ENCODE peak calls at places on chromosomes 13 and 19, in ten cellular contexts. A is uterus, F is heart left ventricle, S is NB4, T is body of pancreas, Q is A549, U is tibial nerve, N is ovary, Z is adrenal gland, Y is HCT116. J is an unnamed sample.

GRCh38 chr19:6211632-6212402 is 68.0 kb downstream of the MLLT1 start:
- DNase-seq in T (no peak), N (peak), Y (no peak), A (no peak), Z (no peak), F (peak), Q (no peak), U (no peak), S (no peak), J (no peak)

GRCh38 chr19:379796-380195 is 29.2 kb downstream of the C2CD4C start:
- DNase-seq in N (no peak), S (no peak), Q (no peak), F (peak), A (no peak), Z (no peak), U (no peak), Y (no peak), T (no peak), J (no peak)

GRCh38 chr13:60591348-60591747 is 194.3 kb downstream of the TDRD3 start:
- DNase-seq in S (peak), Q (no peak), F (no peak), U (no peak), T (no peak), Y (no peak), Z (no peak), A (no peak), N (no peak), J (peak)

GRCh38 chr13:46386996-46387851 is at the start of gene RUBCNL:
- DNase-seq in S (peak), U (no peak), T (peak), Y (peak), N (no peak), Z (peak), F (peak), Q (no peak), A (peak), J (no peak)

GRCh38 chr19:47494211-47494547 is 10.2 kb upstream of the KPTN start:
- DNase-seq in Y (no peak), S (no peak), Z (no peak), F (peak), A (no peak), N (no peak), Q (no peak), T (no peak), U (no peak), J (no peak)

GRCh38 chr19:44570603-44570983 is 41.1 kb upstream of the CEACAM20 start:
- DNase-seq in S (no peak), N (no peak), Z (no peak), F (no peak), T (no peak), U (no peak), Y (no peak), Q (no peak), A (no peak), J (no peak)

GRCh38 chr19:42191855-42192254 is 25.6 kb downstream of the DEDD2 start:
- DNase-seq in Q (peak), U (no peak), Z (no peak), Y (peak), N (no peak), T (no peak), S (no peak), F (no peak), A (no peak), J (peak)

GRCh38 chr13:33918199-33918932 is 100.4 kb downstream of the RFC3 start:
- DNase-seq in Z (peak), A (no peak), T (no peak), Q (no peak), N (no peak), U (no peak), F (no peak), S (peak), Y (no peak), J (peak)

GRCh38 chr19:3890590-3890989 is 10.1 kb downstream of the ATCAY start:
- DNase-seq in U (no peak), Y (no peak), Q (no peak), T (no peak), N (no peak), S (no peak), A (no peak), F (no peak), Z (no peak), J (no peak)

GRCh38 chr13:98755116-98755515 is 2.6 kb upstream of the SLC15A1 start:
- DNase-seq in T (no peak), Z (no peak), A (no peak), F (no peak), S (no peak), N (no peak), Y (no peak), U (no peak), Q (no peak), J (no peak)

GRCh38 chr13:76812206-76812882 is 73.9 kb downstream of the KCTD12 start:
- DNase-seq in T (peak), A (peak), Z (peak), Y (no peak), F (peak), U (peak), S (no peak), Q (no peak), N (no peak), J (no peak)

GRCh38 chr13:51980918-51981317 is 30.3 kb downstream of the ATP7B start:
- DNase-seq in U (no peak), Q (no peak), Y (no peak), Z (no peak), F (no peak), A (no peak), S (no peak), N (no peak), T (no peak), J (no peak)

GRCh38 chr19:54448774-54449700 is at the start of gene LENG8:
- DNase-seq in T (peak), U (peak), Z (peak), Q (peak), S (peak), F (peak), Y (peak), A (peak), N (peak), J (peak)

GRCh38 chr13:22198001-22198400 is 527.1 kb downstream of the FGF9 start:
- DNase-seq in Z (peak), Y (no peak), F (no peak), N (no peak), A (no peak), S (no peak), U (no peak), T (peak), Q (no peak), J (no peak)

GRCh38 chr19:31255174-31255862 is 93.9 kb downstream of the TSHZ3 start:
- DNase-seq in T (no peak), Z (no peak), A (no peak), N (no peak), Y (no peak), Q (no peak), S (no peak), U (no peak), F (no peak), J (no peak)

GRCh38 chr19:4425531-4425930 is 23.1 kb downstream of the CHAF1A start:
- DNase-seq in T (no peak), Q (no peak), Y (no peak), U (no peak), S (no peak), F (no peak), A (no peak), Z (no peak), N (no peak), J (no peak)

GRCh38 chr13:19959141-19959830 is 759 bp downstream of the ZMYM2 start:
- DNase-seq in Z (peak), S (peak), A (peak), N (peak), U (peak), F (peak), T (peak), Y (peak), Q (peak), J (peak)

GRCh38 chr19:53870485-53870844 is 2.8 kb downstream of the MYADM start:
- DNase-seq in A (no peak), U (no peak), Z (no peak), F (no peak), Y (no peak), T (peak), N (no peak), S (peak), Q (no peak), J (no peak)

GRCh38 chr19:10919352-10920287 is 8.8 kb downstream of the YIPF2 start:
- DNase-seq in Q (no peak), N (no peak), F (no peak), T (peak), S (no peak), A (no peak), Y (no peak), Z (no peak), U (no peak), J (no peak)
- TF ChIP-seq POLR2A in Q (no peak), N (no peak), F (no peak), T (no peak), S (no peak), A (no peak), Y (no peak), Z (no peak), U (no peak), J (no peak)

GRCh38 chr19:58520257-58520599 is 618 bp upstream of the ZBTB45 start:
- DNase-seq in T (no peak), Q (no peak), Y (no peak), S (no peak), A (no peak), Z (no peak), U (no peak), F (no peak), N (no peak), J (no peak)

GRCh38 chr19:58519355-58520256 is at the start of gene ZBTB45:
- DNase-seq in S (peak), Q (peak), U (peak), N (peak), Y (peak), F (peak), Z (peak), A (peak), T (peak), J (peak)

GRCh38 chr19:58518261-58519086 is 1.1 kb downstream of the ZBTB45 start:
- DNase-seq in T (no peak), A (no peak), U (no peak), S (peak), N (no peak), Q (no peak), Y (no peak), F (no peak), Z (no peak), J (no peak)

GRCh38 chr19:58516964-58517833 is 2.4 kb downstream of the ZBTB45 start:
- DNase-seq in Y (no peak), Q (no peak), T (no peak), A (no peak), F (peak), Z (no peak), N (no peak), U (no peak), S (no peak), J (no peak)

GRCh38 chr19:58519087-58519354 is 589 bp downstream of the ZBTB45 start:
- DNase-seq in F (peak), T (peak), Z (peak), N (peak), U (peak), Y (no peak), S (peak), Q (peak), A (peak), J (peak)
- TF ChIP-seq POLR2A in F (no peak), T (no peak), Z (no peak), N (no peak), U (no peak), Y (no peak), S (no peak), Q (no peak), A (no peak), J (peak)

GRCh38 chr19:35141627-35142401 is 1.2 kb upstream of the FXYD7 start:
- DNase-seq in N (peak), S (no peak), Q (no peak), A (no peak), U (no peak), Z (no peak), Y (no peak), T (peak), F (no peak), J (no peak)

GRCh38 chr19:35140898-35141626 is 2.0 kb upstream of the FXYD7 start:
- DNase-seq in Q (peak), N (peak), T (peak), Y (peak), Z (peak), F (peak), A (peak), U (peak), S (peak), J (peak)

GRCh38 chr19:35138305-35138799 is 272 bp upstream of the FXYD1 start:
- DNase-seq in Z (no peak), F (peak), T (peak), Y (no peak), Q (no peak), A (peak), N (peak), S (no peak), U (peak), J (no peak)

GRCh38 chr19:35140207-35140897 is 1.7 kb downstream of the FXYD1 start:
- DNase-seq in Z (no peak), S (no peak), T (no peak), Q (no peak), U (no peak), N (peak), Y (no peak), F (no peak), A (no peak), J (no peak)

DNA sequence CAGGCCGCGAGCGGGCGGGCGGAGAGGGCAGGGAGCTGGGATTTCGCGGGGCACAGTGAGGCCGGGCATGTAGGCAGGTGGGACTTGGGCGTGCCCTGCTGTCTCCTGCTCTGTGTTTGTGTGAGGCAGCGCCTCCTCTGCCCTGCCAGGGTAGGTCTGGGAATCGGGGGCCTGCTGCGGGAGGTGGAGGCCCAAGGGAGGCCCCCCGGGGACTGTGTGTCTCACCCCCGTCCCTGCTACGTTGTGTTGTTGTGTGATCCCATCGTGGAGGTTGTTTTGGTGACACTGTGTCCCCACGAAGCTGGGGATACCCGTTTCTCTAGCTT is 957 bp downstream of the FXYD1 start:
- DNase-seq in T (no peak), N (no peak), Q (no peak), A (no peak), F (no peak), S (no peak), U (no peak), Y (no peak), Z (no peak), J (no peak)
- TF ChIP-seq POLR2A in T (no peak), N (no peak), Q (no peak), A (no peak), F (peak), S (no peak), U (peak), Y (no peak), Z (no peak), J (no peak)

DNA sequence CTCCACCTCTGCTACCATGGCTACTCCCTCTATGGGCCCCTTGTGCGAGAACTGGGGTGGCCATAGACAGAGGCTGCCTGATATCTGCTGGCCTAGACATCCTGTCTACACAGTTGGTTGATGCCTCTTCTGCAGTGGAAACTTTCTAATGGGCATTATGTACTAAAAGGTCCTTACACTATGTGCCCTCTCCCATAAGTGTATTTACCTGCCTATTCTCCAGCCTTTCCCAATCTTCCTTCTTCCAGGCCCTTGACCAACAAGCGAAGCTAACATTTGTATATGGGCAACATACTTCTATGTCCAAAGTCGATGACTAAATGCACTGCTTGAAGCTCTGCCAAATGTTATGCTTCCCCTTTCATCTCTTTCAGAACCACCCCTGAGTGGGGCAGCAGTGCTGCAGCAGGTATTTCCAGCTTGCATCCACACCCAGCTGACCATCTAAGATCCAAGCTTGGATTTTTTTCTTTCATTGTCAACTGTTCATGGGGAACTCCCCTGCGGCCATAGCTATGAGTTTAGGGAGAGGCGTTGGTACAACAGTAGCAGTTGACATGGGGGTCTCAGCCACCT is 5.4 kb upstream of the RNF6 start:
- DNase-seq in T (no peak), F (no peak), A (no peak), S (no peak), N (no peak), Z (no peak), U (no peak), Y (no peak), Q (no peak), J (no peak)
- TF ChIP-seq POLR2A in T (no peak), F (no peak), A (no peak), S (no peak), N (no peak), Z (no peak), U (no peak), Y (no peak), Q (no peak), J (no peak)

DNA sequence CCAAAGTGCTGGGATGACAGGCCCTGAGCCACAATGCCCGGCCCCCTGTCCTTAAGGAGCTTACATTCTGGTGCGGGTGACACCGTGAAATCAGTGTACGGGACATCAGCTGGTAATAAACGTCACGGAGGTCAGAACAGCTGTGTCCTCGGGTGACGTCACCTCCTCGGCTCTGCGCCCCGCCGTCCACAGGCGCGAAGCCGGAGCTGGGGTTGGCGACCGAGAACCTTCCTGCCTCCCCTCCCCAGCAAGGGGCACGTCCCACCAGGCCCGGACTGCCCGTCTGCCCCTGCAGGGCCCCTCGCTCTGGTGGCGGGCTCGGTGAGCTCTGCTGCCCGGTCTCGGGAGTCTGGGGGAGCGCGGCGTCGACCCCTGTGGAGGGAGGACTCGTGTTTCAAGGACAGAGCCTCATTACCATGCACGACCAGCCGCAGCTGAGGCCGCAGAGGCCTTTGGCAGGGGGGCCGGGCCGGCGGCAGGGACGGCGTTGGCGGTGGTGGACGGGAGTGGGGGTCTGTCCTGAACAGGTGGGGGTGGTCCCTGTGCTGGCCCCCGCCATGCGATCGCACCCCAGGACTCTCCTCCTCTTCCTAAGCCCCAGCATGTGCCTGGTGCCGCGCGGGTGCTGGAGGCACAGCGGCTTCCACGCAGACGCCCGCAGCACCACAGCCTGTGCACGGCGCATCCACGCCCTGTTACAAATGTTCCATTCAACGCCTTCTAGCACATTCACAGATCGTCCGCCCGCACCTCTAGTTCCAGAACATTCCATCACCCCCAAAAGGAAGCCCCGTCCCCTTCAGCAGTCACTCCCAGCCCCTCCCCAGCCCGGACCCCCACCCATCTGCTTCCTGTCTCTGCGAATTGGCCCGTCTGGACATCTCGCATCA is 5.4 kb downstream of the LINGO3 start:
- DNase-seq in U (no peak), Q (no peak), Y (no peak), Z (peak), F (peak), T (peak), S (no peak), A (no peak), N (no peak), J (no peak)
- TF ChIP-seq POLR2A in U (no peak), Q (no peak), Y (no peak), Z (no peak), F (no peak), T (no peak), S (no peak), A (no peak), N (no peak), J (no peak)

GRCh38 chr19:33339016-33339749 is 34.3 kb upstream of the CEBPG start:
- DNase-seq in N (no peak), Y (no peak), T (no peak), Z (no peak), S (peak), Q (no peak), F (no peak), U (no peak), A (no peak), J (no peak)
- TF ChIP-seq POLR2A in N (no peak), Y (no peak), T (no peak), Z (no peak), S (no peak), Q (no peak), F (no peak), U (no peak), A (no peak), J (no peak)

J was measured in H54.